ENCODE peak calls at places on chromosome 22, in four cellular contexts. N is sigmoid colon, X is AG09319, L is brain microvascular endothelial cell. D is an unnamed sample.

GRCh38 chr22:23068832-23069385 is 1.4 kb upstream of the GNAZ start:
- DNase-seq in N (peak), X (no peak), L (no peak), D (no peak)

GRCh38 chr22:17307566-17307965 is 61.7 kb upstream of the CECR2 start:
- DNase-seq in N (no peak), X (no peak), L (no peak), D (no peak)

GRCh38 chr22:21605887-21606564 is 23.8 kb downstream of the YDJC start:
- DNase-seq in N (no peak), X (no peak), L (no peak), D (no peak)

GRCh38 chr22:40029189-40029890 is 34.6 kb downstream of the FAM83F start:
- DNase-seq in N (no peak), X (no peak), L (no peak), D (no peak)

GRCh38 chr22:44639891-44640617 is 62.0 kb upstream of the PRR5 start:
- DNase-seq in N (no peak), X (no peak), L (no peak), D (no peak)

GRCh38 chr22:48490513-48491411 is 1336.9 kb downstream of the BRD1 start:
- DNase-seq in N (peak), X (no peak), L (no peak), D (no peak)

GRCh38 chr22:35510481-35510934 is 30.1 kb upstream of the RASD2 start:
- DNase-seq in N (no peak), X (no peak), L (no peak), D (no peak)

GRCh38 chr22:24486501-24486921 is 8.6 kb upstream of the UPB1 start:
- DNase-seq in N (no peak), X (no peak), L (peak), D (no peak)

GRCh38 chr22:49570032-49570848 is 257.4 kb downstream of the BRD1 start:
- DNase-seq in N (peak), X (no peak), L (no peak), D (no peak)

GRCh38 chr22:19598054-19598855 is 74.0 kb upstream of the CLDN5 start:
- DNase-seq in N (no peak), X (no peak), L (no peak), D (no peak)

GRCh38 chr22:27336151-27337090 is 465.1 kb downstream of the MN1 start:
- DNase-seq in N (no peak), X (no peak), L (no peak), D (no peak)

GRCh38 chr22:18145676-18146388 is 4.1 kb upstream of the USP18 start:
- DNase-seq in N (no peak), X (no peak), L (no peak), D (no peak)

GRCh38 chr22:39309364-39309861 is 10.0 kb downstream of the RPL3 start:
- DNase-seq in N (no peak), X (no peak), L (peak), D (no peak)

D was measured in smooth muscle cell of the brain vasculature.